ENCODE peak calls at places on chromosomes 12 and 14, in four cellular contexts. C is AG09319, O is IMR-90, Z is tibial nerve. M is an unnamed sample.

GRCh38 chr14:44854114-44854513 is 107.6 kb downstream of the KLHL28 start:
- DNase-seq in C (no peak), O (no peak), Z (no peak), M (no peak)

GRCh38 chr12:108634225-108634795 is 616 bp upstream of the SELPLG start:
- DNase-seq in Z (no peak), O (no peak), C (no peak), M (no peak)

GRCh38 chr12:108511633-108512540 is 3.2 kb upstream of the FICD start:
- DNase-seq in Z (peak), C (no peak), O (peak), M (peak)

GRCh38 chr14:104735830-104736642 is 12.0 kb downstream of the ADSS1 start:
- DNase-seq in C (no peak), Z (peak), O (peak), M (no peak)

GRCh38 chr14:104363891-104364760 is 215.4 kb upstream of the C14orf180 start:
- DNase-seq in O (no peak), Z (no peak), C (no peak), M (peak)

GRCh38 chr12:52200086-52200782 is 8.4 kb upstream of the KRT80 start:
- DNase-seq in O (no peak), C (no peak), Z (no peak), M (no peak)

GRCh38 chr12:115325858-115326257 is 641.9 kb upstream of the TBX3 start:
- DNase-seq in O (no peak), Z (no peak), C (no peak), M (peak)

GRCh38 chr14:31346097-31346496 is 74.3 kb downstream of the HEATR5A start:
- DNase-seq in C (no peak), Z (no peak), O (no peak), M (no peak)

GRCh38 chr12:28171356-28172060 is 18.7 kb upstream of the CCDC91 start:
- DNase-seq in C (no peak), Z (no peak), O (no peak), M (no peak)

GRCh38 chr14:24132061-24132685 is 1.7 kb downstream of the FITM1 start:
- DNase-seq in C (no peak), O (no peak), Z (no peak), M (peak)

GRCh38 chr12:93603762-93604161 is 31.3 kb downstream of the SOCS2 start:
- DNase-seq in O (no peak), Z (no peak), C (no peak), M (no peak)

GRCh38 chr12:52805000-52805399 is 8.9 kb downstream of the KRT4 start:
- DNase-seq in Z (no peak), C (no peak), O (no peak), M (no peak)

GRCh38 chr14:39232554-39233415 is 930 bp upstream of the MIA2 start:
- DNase-seq in Z (no peak), O (peak), C (peak), M (no peak)

GRCh38 chr12:15497621-15498285 is 175.4 kb downstream of the PTPRO start:
- DNase-seq in C (no peak), Z (no peak), O (no peak), M (no peak)

GRCh38 chr14:54680636-54681035 is 113.7 kb downstream of the SAMD4A start:
- DNase-seq in O (no peak), Z (no peak), C (no peak), M (no peak)

GRCh38 chr12:7645395-7646177 is 20.1 kb downstream of the APOBEC1 start:
- DNase-seq in Z (no peak), C (no peak), O (peak), M (no peak)

GRCh38 chr12:91954326-91954725 is 191.3 kb downstream of the BTG1 start:
- DNase-seq in Z (no peak), O (no peak), C (no peak), M (no peak)

GRCh38 chr12:113825705-113826104 is 140.4 kb downstream of the RBM19 start:
- DNase-seq in Z (no peak), O (no peak), C (no peak), M (no peak)

GRCh38 chr14:99042376-99043257 is 229.4 kb downstream of the BCL11B start:
- DNase-seq in C (no peak), Z (no peak), O (no peak), M (no peak)

GRCh38 chr12:49512541-49512940 is 26.3 kb upstream of the KCNH3 start:
- DNase-seq in C (no peak), Z (no peak), O (no peak), M (no peak)

GRCh38 chr12:19200261-19200660 is 70.7 kb downstream of the PLEKHA5 start:
- DNase-seq in C (no peak), O (peak), Z (no peak), M (no peak)

GRCh38 chr12:71195338-71195896 is 37.6 kb upstream of the TSPAN8 start:
- DNase-seq in O (no peak), Z (no peak), C (no peak), M (no peak)

GRCh38 chr12:98058838-98059237 is 456.6 kb upstream of the TMPO start:
- DNase-seq in C (no peak), O (no peak), Z (no peak), M (no peak)

GRCh38 chr12:7188557-7189397 is 709 bp upstream of the PEX5 start:
- DNase-seq in Z (peak), O (peak), C (peak), M (peak)

GRCh38 chr12:72214163-72214562 is 58.0 kb upstream of the TRHDE start:
- DNase-seq in C (no peak), O (peak), Z (no peak), M (no peak)

GRCh38 chr14:52115286-52115685 is 46.4 kb upstream of the NID2 start:
- DNase-seq in O (no peak), C (no peak), Z (no peak), M (no peak)

GRCh38 chr12:111254106-111254505 is 114.8 kb downstream of the PHETA1 start:
- DNase-seq in O (no peak), C (no peak), Z (no peak), M (no peak)

GRCh38 chr12:119659289-119659897 is 8.5 kb upstream of the PRKAB1 start:
- DNase-seq in C (no peak), O (peak), Z (no peak), M (no peak)

GRCh38 chr12:130460611-130461478 is 123.2 kb downstream of the PIWIL1 start:
- DNase-seq in Z (no peak), O (no peak), C (no peak), M (no peak)

GRCh38 chr12:51592034-51592705 is 1.1 kb downstream of the SCN8A start:
- DNase-seq in O (peak), C (peak), Z (no peak), M (no peak)

GRCh38 chr12:121711925-121712461 is 559 bp upstream of the TMEM120B start:
- DNase-seq in C (no peak), Z (no peak), O (no peak), M (no peak)

GRCh38 chr12:15155271-15155670 is 65.9 kb downstream of the RERG start:
- DNase-seq in O (no peak), C (no peak), Z (no peak), M (peak)

GRCh38 chr12:103626498-103626897 is 39.4 kb downstream of the STAB2 start:
- DNase-seq in C (peak), Z (peak), O (peak), M (no peak)

M was measured in breast epithelium.